ENCODE peak calls at places on chromosomes 16 and 17, in six cellular contexts. Y is NCI-H226; X is CD4-positive, CD25-positive, alpha-beta regulatory T cell; G is iris pigment epithelial cell; Z is NCI-H1417; T is mesendoderm. K is an unnamed sample.

GRCh38 chr16:11157143-11157542 is 98.9 kb downstream of the SOCS1 start:
- DNase-seq in Z (no peak), Y (no peak), G (no peak), T (no peak), X (peak), K (no peak)

GRCh38 chr16:31129568-31130335 is 5.8 kb downstream of the PRSS8 start:
- DNase-seq in G (no peak), T (no peak), X (no peak), Y (no peak), Z (no peak), K (no peak)

GRCh38 chr16:17273142-17273561 is 197.6 kb downstream of the XYLT1 start:
- DNase-seq in Y (no peak), Z (no peak), G (peak), T (peak), X (peak), K (peak)

GRCh38 chr17:60645918-60646523 is 31.6 kb upstream of the BCAS3 start:
- DNase-seq in T (no peak), G (no peak), X (no peak), Y (no peak), Z (peak), K (no peak)

GRCh38 chr16:59463776-59464175 is 729.7 kb upstream of the GOT2 start:
- DNase-seq in Y (no peak), Z (no peak), T (no peak), G (no peak), X (no peak), K (no peak)

GRCh38 chr17:79952265-79952877 is 83.3 kb downstream of the TBC1D16 start:
- DNase-seq in Z (no peak), T (no peak), G (no peak), Y (no peak), X (no peak), K (no peak)

GRCh38 chr17:63278731-63279442 is 167.2 kb downstream of the CYB561 start:
- DNase-seq in G (no peak), Y (no peak), X (peak), Z (no peak), T (no peak), K (no peak)

GRCh38 chr17:8312726-8313600 is 2.9 kb downstream of the ARHGEF15 start:
- DNase-seq in Z (no peak), X (no peak), T (no peak), G (no peak), Y (no peak), K (no peak)

GRCh38 chr17:73166731-73167581 is 2.1 kb downstream of the SSTR2 start:
- DNase-seq in G (peak), X (no peak), Y (no peak), T (no peak), Z (peak), K (no peak)